ENCODE peak calls at places on chromosomes 11 and 22, in ten cellular contexts. V, F, X, Z, L, Y, S, O, D and J are unnamed samples.

GRCh38 chr22:31334329-31334728 is 11.8 kb downstream of the PATZ1 start:
- DNase-seq in Z (no peak), Y (no peak), V (no peak), X (no peak), O (no peak), S (no peak), D (no peak), F (no peak), L (no peak), J (no peak)

GRCh38 chr11:117837070-117837776 is 12.7 kb upstream of the FXYD2 start:
- DNase-seq in Y (no peak), X (no peak), F (no peak), Z (no peak), S (peak), O (no peak), V (no peak), L (no peak), D (no peak), J (no peak)

GRCh38 chr11:88454881-88455280 is 117.3 kb upstream of the CTSC start:
- DNase-seq in S (no peak), O (no peak), D (no peak), L (no peak), F (peak), V (no peak), Z (peak), X (no peak), Y (no peak), J (no peak)

GRCh38 chr11:5036671-5037070 is 9.7 kb upstream of the OR52J3 start:
- DNase-seq in V (no peak), Y (no peak), S (no peak), F (no peak), L (no peak), O (no peak), D (no peak), Z (no peak), X (no peak), J (no peak)

GRCh38 chr22:37121887-37122591 is 12.5 kb upstream of the TMPRSS6 start:
- DNase-seq in O (no peak), X (no peak), S (peak), V (no peak), L (no peak), D (peak), F (peak), Z (peak), Y (peak), J (peak)

GRCh38 chr22:49599691-49600451 is 227.8 kb downstream of the BRD1 start:
- DNase-seq in X (no peak), Y (no peak), O (no peak), L (no peak), S (no peak), V (no peak), F (no peak), D (no peak), Z (no peak), J (no peak)

GRCh38 chr11:75635009-75635909 is 33.6 kb downstream of the MAP6 start:
- DNase-seq in V (no peak), L (no peak), F (peak), X (no peak), O (peak), Z (peak), Y (no peak), S (no peak), D (no peak), J (peak)

GRCh38 chr22:27730649-27731433 is 70.7 kb downstream of the MN1 start:
- DNase-seq in Z (no peak), Y (no peak), F (no peak), D (no peak), O (no peak), S (no peak), L (no peak), X (no peak), V (no peak), J (no peak)

GRCh38 chr22:43281400-43281799 is 61.8 kb downstream of the SCUBE1 start:
- DNase-seq in Y (no peak), F (no peak), Z (no peak), D (no peak), O (no peak), S (no peak), V (no peak), X (no peak), L (no peak), J (no peak)

GRCh38 chr22:35467788-35468187 is 67.8 kb downstream of the MCM5 start:
- DNase-seq in O (peak), X (no peak), V (peak), F (peak), L (no peak), S (no peak), Z (peak), Y (no peak), D (no peak), J (peak)

GRCh38 chr11:77309401-77310085 is 8.1 kb upstream of the GDPD4 start:
- DNase-seq in L (no peak), D (no peak), Y (no peak), Z (peak), O (no peak), V (no peak), F (peak), S (no peak), X (no peak), J (no peak)

GRCh38 chr22:41274856-41275255 is 11.1 kb downstream of the RANGAP1 start:
- DNase-seq in F (no peak), Y (no peak), O (no peak), D (no peak), L (no peak), X (no peak), Z (no peak), S (no peak), V (peak), J (no peak)

GRCh38 chr11:17389205-17389956 is 922 bp upstream of the KCNJ11 start:
- DNase-seq in X (peak), F (peak), D (peak), V (peak), S (peak), Y (peak), O (no peak), Z (peak), L (no peak), J (peak)

GRCh38 chr11:86812981-86813380 is 12.6 kb downstream of the PRSS23 start:
- DNase-seq in S (no peak), O (no peak), L (no peak), X (no peak), Y (no peak), V (no peak), F (peak), D (no peak), Z (no peak), J (no peak)